ENCODE peak calls at places on chromosome 20, in six cellular contexts. Z, W, M, S, R and H are unnamed samples.

GRCh38 chr20:51966296-51966971 is 164.1 kb upstream of the SALL4 start:
- DNase-seq in Z (peak), M (peak), S (peak), R (peak), W (peak), H (peak)

GRCh38 chr20:22698443-22698842 is 114.1 kb upstream of the FOXA2 start:
- DNase-seq in M (no peak), Z (no peak), W (no peak), R (no peak), S (no peak), H (no peak)

GRCh38 chr20:25317351-25318075 is 69.6 kb downstream of the PYGB start:
- DNase-seq in W (no peak), S (no peak), M (no peak), R (no peak), Z (no peak), H (no peak)

GRCh38 chr20:16810216-16810615 is 62.1 kb downstream of the OTOR start:
- DNase-seq in Z (no peak), R (no peak), W (no peak), M (no peak), S (no peak), H (no peak)

GRCh38 chr20:8043687-8044278 is 24.2 kb upstream of the TMX4 start:
- DNase-seq in W (peak), Z (peak), M (peak), S (peak), R (peak), H (peak)

GRCh38 chr20:53786445-53787267 is 193.0 kb upstream of the ZNF217 start:
- DNase-seq in Z (peak), W (no peak), R (no peak), S (peak), M (peak), H (no peak)

GRCh38 chr20:47748851-47749250 is 36.4 kb downstream of the SULF2 start:
- DNase-seq in M (no peak), S (no peak), W (no peak), R (no peak), Z (no peak), H (no peak)

GRCh38 chr20:14434379-14435136 is 97.1 kb upstream of the FLRT3 start:
- DNase-seq in M (no peak), W (no peak), Z (no peak), S (no peak), R (no peak), H (no peak)

GRCh38 chr20:4813076-4813838 is 91.5 kb downstream of the PRND start:
- DNase-seq in R (no peak), S (peak), M (no peak), Z (no peak), W (no peak), H (no peak)

GRCh38 chr20:2688041-2688591 is 4.5 kb upstream of the EBF4 start:
- DNase-seq in M (peak), R (no peak), W (peak), Z (peak), S (peak), H (no peak)

GRCh38 chr20:50210066-50210619 is 19.5 kb downstream of the CEBPB start:
- DNase-seq in Z (no peak), R (no peak), W (no peak), M (no peak), S (no peak), H (no peak)

GRCh38 chr20:59808729-59809381 is 124.6 kb downstream of the SYCP2 start:
- DNase-seq in Z (no peak), M (peak), W (no peak), S (no peak), R (no peak), H (no peak)

GRCh38 chr20:58690851-58691250 is 1.7 kb upstream of the NPEPL1 start:
- DNase-seq in W (no peak), R (no peak), M (no peak), Z (no peak), S (no peak), H (no peak)

GRCh38 chr20:6838181-6838826 is 70.8 kb downstream of the BMP2 start:
- DNase-seq in R (no peak), W (no peak), Z (no peak), M (no peak), S (no peak), H (no peak)

GRCh38 chr20:35617397-35618031 is 1.9 kb downstream of the SPAG4 start:
- DNase-seq in W (peak), M (peak), S (peak), R (no peak), Z (peak), H (no peak)

GRCh38 chr20:23773579-23773978 is 22.8 kb upstream of the CST1 start:
- DNase-seq in W (no peak), S (no peak), M (no peak), Z (no peak), R (no peak), H (no peak)

GRCh38 chr20:57656821-57657536 is 36.8 kb upstream of the ZBP1 start:
- DNase-seq in R (no peak), S (no peak), Z (no peak), M (peak), W (no peak), H (no peak)

GRCh38 chr20:38935285-38935684 is 9.1 kb downstream of the FAM83D start:
- DNase-seq in M (no peak), S (no peak), R (no peak), W (no peak), Z (no peak), H (no peak)

GRCh38 chr20:56429496-56429895 is 17.4 kb downstream of the CASS4 start:
- DNase-seq in W (no peak), Z (no peak), S (no peak), R (no peak), M (no peak), H (no peak)

GRCh38 chr20:16062661-16063591 is 510.3 kb downstream of the KIF16B start:
- DNase-seq in Z (no peak), S (no peak), M (no peak), R (no peak), W (no peak), H (no peak)

GRCh38 chr20:2698912-2699311 is 6.3 kb downstream of the EBF4 start:
- DNase-seq in S (no peak), W (no peak), M (peak), R (no peak), Z (no peak), H (no peak)

GRCh38 chr20:39289316-39289715 is 327.2 kb downstream of the DHX35 start:
- DNase-seq in W (peak), Z (no peak), R (no peak), S (peak), M (no peak), H (no peak)

GRCh38 chr20:23362392-23363256 is 642 bp downstream of the GZF1 start:
- DNase-seq in R (no peak), Z (no peak), W (peak), S (peak), M (peak), H (no peak)

GRCh38 chr20:44993343-44993742 is 27.0 kb downstream of the STK4 start:
- DNase-seq in S (no peak), Z (no peak), R (no peak), W (no peak), M (no peak), H (no peak)

GRCh38 chr20:44990425-44990824 is 24.1 kb downstream of the STK4 start:
- DNase-seq in M (no peak), S (no peak), Z (no peak), R (no peak), W (no peak), H (no peak)

GRCh38 chr20:44988772-44989171 is 22.5 kb downstream of the STK4 start:
- DNase-seq in R (no peak), M (no peak), S (no peak), W (no peak), Z (no peak), H (no peak)

GRCh38 chr20:44990957-44991356 is 24.6 kb downstream of the STK4 start:
- DNase-seq in M (no peak), R (no peak), Z (no peak), W (no peak), S (no peak), H (no peak)
- H3K4me3 ChIP-seq in M (no peak), R (no peak), Z (no peak), W (no peak), S (no peak), H (no peak)

DNA sequence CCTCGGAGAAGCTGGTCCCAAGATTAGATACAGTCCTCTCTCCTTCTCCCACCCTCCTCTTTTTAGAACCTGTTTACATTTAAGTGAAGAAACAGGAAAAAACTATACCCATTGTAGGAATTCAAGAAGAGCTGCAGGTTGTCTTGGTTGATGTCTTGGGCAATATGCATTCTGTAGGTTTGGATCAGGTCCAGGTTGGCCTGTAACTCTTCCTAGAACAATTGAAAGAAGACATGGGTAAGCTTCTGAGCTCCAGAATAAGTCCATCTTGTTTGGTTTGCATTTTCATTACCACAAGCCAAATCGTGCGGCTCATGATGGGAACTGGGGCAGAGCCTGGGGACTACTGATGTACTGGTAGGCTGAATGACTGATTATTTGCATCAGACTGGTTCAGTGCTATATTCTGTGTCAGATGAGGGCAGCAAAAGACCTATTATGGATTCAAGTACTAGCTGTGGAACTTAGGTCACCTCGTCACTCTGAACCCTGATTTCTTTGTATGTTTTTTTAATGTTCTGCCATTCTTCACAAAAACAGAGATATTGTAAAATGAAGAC is 20.3 kb upstream of the SLA2 start:
- DNase-seq in M (no peak), R (no peak), Z (no peak), S (peak), W (no peak), H (no peak)
- TF ChIP-seq CTCF in M (no peak), R (peak), Z (peak), S (peak), W (peak), H (peak)

GRCh38 chr20:40683221-40683893 is 5.7 kb downstream of the MAFB start:
- DNase-seq in Z (no peak), R (no peak), W (peak), S (no peak), M (no peak), H (no peak)
- H3K4me3 ChIP-seq in Z (no peak), R (peak), W (peak), S (no peak), M (peak), H (no peak)

GRCh38 chr20:33217052-33217451 is at the start of gene BPIFA3:
- DNase-seq in Z (no peak), M (no peak), W (no peak), S (no peak), R (no peak), H (no peak)

GRCh38 chr20:33210371-33210770 is 6.8 kb upstream of the BPIFA3 start:
- DNase-seq in R (no peak), Z (no peak), S (no peak), M (no peak), W (no peak), H (no peak)

GRCh38 chr20:33209789-33210188 is 7.4 kb upstream of the BPIFA3 start:
- DNase-seq in R (peak), S (peak), Z (peak), M (peak), W (peak), H (no peak)

GRCh38 chr20:33211817-33212424 is 5.2 kb upstream of the BPIFA3 start:
- DNase-seq in W (peak), M (peak), R (peak), Z (peak), S (peak), H (peak)
- TF ChIP-seq CTCF in W (peak), M (no peak), R (peak), Z (peak), S (peak), H (peak)

GRCh38 chr20:63178889-63179751 is 36.8 kb downstream of the YTHDF1 start:
- DNase-seq in W (peak), R (no peak), M (peak), S (peak), Z (peak), H (no peak)
- H3K4me3 ChIP-seq in W (peak), R (no peak), M (no peak), S (no peak), Z (no peak), H (no peak)

GRCh38 chr20:276620-277495 is 13.7 kb downstream of the C20orf96 start:
- DNase-seq in M (no peak), Z (no peak), R (no peak), S (no peak), W (no peak), H (no peak)

GRCh38 chr20:277496-277781 is 13.1 kb downstream of the C20orf96 start:
- DNase-seq in W (no peak), Z (no peak), R (no peak), M (no peak), S (no peak), H (no peak)

GRCh38 chr20:278181-278580 is 12.4 kb downstream of the C20orf96 start:
- DNase-seq in S (no peak), M (no peak), W (no peak), Z (no peak), R (no peak), H (no peak)

GRCh38 chr20:275791-276190 is 14.8 kb downstream of the C20orf96 start:
- DNase-seq in W (no peak), R (no peak), Z (no peak), S (no peak), M (peak), H (no peak)

DNA sequence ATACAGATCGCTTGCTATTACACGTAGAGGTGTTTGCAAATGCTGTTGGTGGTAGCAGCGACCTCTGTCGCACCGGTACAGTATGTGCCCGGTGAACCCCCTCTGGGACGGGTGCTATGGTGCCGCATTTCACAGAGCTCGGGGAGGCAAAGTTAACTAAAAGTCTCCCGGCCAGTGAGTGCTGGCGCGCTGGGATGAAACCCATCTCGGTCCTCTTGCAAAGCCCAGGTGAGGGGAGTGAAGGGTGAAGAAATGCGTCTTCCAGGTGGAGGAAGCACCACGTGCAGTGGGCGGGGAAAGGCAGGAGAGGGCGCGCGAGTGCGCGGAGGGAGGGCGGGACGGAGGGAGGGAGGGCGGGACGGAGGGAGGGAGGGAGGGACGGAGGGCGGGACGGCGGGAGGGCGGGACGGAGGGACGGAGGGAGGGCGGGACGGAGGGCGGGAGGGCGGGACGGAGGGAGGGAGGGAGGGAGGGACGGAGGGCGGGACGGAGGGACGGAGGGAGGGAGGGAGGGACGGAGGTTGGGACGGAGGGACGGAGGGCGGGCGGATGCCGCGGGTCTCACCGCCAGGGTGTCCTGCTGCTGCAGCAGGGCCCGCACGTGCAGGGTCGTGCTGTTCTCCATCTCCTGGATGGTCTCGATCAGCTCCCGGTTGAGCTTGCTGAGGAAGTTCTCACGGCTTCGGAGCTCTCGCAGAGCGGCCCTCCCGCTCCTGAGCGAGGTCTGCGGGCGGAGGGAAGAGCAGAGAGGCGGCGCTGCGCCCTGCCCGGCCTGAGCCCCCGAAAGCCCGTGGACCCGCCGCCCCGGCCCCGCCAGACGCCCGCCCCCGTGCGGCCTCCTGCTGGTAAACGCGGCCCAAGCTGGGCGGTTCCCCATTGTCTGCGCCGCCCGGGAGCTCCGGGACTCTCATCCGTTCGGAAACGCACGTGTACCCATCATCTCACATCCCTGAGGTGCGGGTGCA is 11.7 kb downstream of the C20orf96 start:
- DNase-seq in R (no peak), W (peak), M (no peak), S (no peak), Z (no peak), H (no peak)
- TF ChIP-seq CTCF in R (no peak), W (peak), M (no peak), S (no peak), Z (no peak), H (no peak)